ENCODE peak calls at places on chromosomes 4 and X, in nine cellular contexts. Y is dorsolateral prefrontal cortex; Z is astrocyte of the spinal cord; O is NCI-H345; V is H7; D is activated T-helper 1 cell treated with anti-CD3 and anti-CD28 coated beads, Interleukin-12 subunit alpha, Interleukin-12 subunit beta, Interleukin-2, Interleukin-4 antibody, amounts not matched to agents 30 ng/mL and 10 ng/mL and 1 ng/mL, durations not matched to agents 14 hours and 24 hours and 36 hours; G is NCI-H524; L is T1000; W is NCI-H1417. Q is an unnamed sample.

GRCh38 chr4:71189471-71189870 is 149.3 kb upstream of the SLC4A4 start:
- DNase-seq in Y (no peak), G (no peak), V (no peak), D (no peak), O (no peak), W (no peak), L (no peak), Z (peak; percentile 72), Q (peak; percentile 12)

GRCh38 chrX:23317799-23318724 is 16.6 kb upstream of the PTCHD1 start:
- DNase-seq in Z (no peak), O (no peak), G (peak; percentile 31), W (peak; percentile 62), D (peak; percentile 1), Y (no peak), V (peak; percentile 66), L (no peak), Q (peak; percentile 52)

GRCh38 chr4:140834866-140835495 is 78.8 kb upstream of the TBC1D9 start:
- DNase-seq in Z (no peak), G (no peak), V (no peak), L (no peak), O (no peak), W (no peak), D (no peak), Y (no peak), Q (no peak)

GRCh38 chr4:53015681-53016080 is 153.6 kb downstream of the RASL11B start:
- DNase-seq in D (no peak), Z (peak; percentile 77), L (no peak), W (peak; percentile 57), G (peak; percentile 64), V (no peak), O (no peak), Y (no peak), Q (no peak)

GRCh38 chr4:139665690-139666529 is at the start of gene MGST2:
- DNase-seq in D (peak; percentile 22), Y (peak; percentile 43), L (no peak), W (peak; percentile 92), V (peak; percentile 59), G (peak; percentile 52), Z (peak; percentile 63), O (peak; percentile 52), Q (peak; percentile 46)

GRCh38 chr4:137852326-137852725 is 320.0 kb upstream of the PCDH18 start:
- DNase-seq in Z (no peak), O (no peak), G (no peak), V (no peak), W (no peak), D (no peak), Y (no peak), L (no peak), Q (no peak)

GRCh38 chr4:11790230-11790629 is 361.5 kb upstream of the HS3ST1 start:
- DNase-seq in G (no peak), Y (no peak), L (no peak), O (no peak), D (no peak), W (no peak), V (no peak), Z (no peak), Q (no peak)

GRCh38 chr4:114384629-114385028 is 214.0 kb upstream of the UGT8 start:
- DNase-seq in W (peak; percentile 56), Y (no peak), D (no peak), V (no peak), L (no peak), Z (peak; percentile 68), O (peak; percentile 17), G (peak; percentile 4), Q (peak; percentile 8)

GRCh38 chr4:109803924-109804571 is 2.2 kb upstream of the CFI start:
- DNase-seq in L (no peak), W (peak; percentile 82), D (no peak), O (peak; percentile 13), G (peak; percentile 52), Y (no peak), Z (peak; percentile 62), V (peak; percentile 43), Q (peak; percentile 40)

GRCh38 chrX:81168391-81168790 is 33.3 kb downstream of the HMGN5 start:
- DNase-seq in W (no peak), D (no peak), O (no peak), G (no peak), Z (no peak), Y (no peak), L (no peak), V (no peak), Q (no peak)

GRCh38 chr4:168534535-168534934 is 37.7 kb downstream of the PALLD start:
- DNase-seq in V (no peak), W (peak; percentile 6), G (no peak), Z (no peak), O (no peak), L (no peak), D (no peak), Y (no peak), Q (no peak)

GRCh38 chr4:16289872-16290554 is 63.7 kb upstream of the TAPT1 start:
- DNase-seq in Y (no peak), Z (peak; percentile 52), L (peak; percentile 14), W (peak; percentile 64), V (peak; percentile 34), D (no peak), O (peak; percentile 17), G (peak; percentile 55), Q (no peak)

GRCh38 chrX:49198540-49199314 is 1.3 kb downstream of the SYP start:
- DNase-seq in L (no peak), Y (no peak), W (no peak), G (peak; percentile 18), D (no peak), V (no peak), O (no peak), Z (no peak), Q (no peak)

GRCh38 chrX:138858438-138858837 is 146.9 kb upstream of the FGF13 start:
- DNase-seq in V (no peak), Z (peak; percentile 64), G (no peak), O (no peak), D (no peak), Y (no peak), L (no peak), W (no peak), Q (no peak)

GRCh38 chr4:38154681-38155588 is 194.7 kb downstream of the PTTG2 start:
- DNase-seq in V (peak; percentile 60), G (no peak), Y (no peak), L (no peak), O (no peak), W (no peak), D (no peak), Z (no peak), Q (peak; percentile 44)

GRCh38 chr4:142817442-142817841 is 28.7 kb downstream of the INPP4B start:
- DNase-seq in Y (no peak), G (no peak), V (no peak), O (no peak), W (no peak), Z (peak; percentile 92), D (no peak), L (peak; percentile 32), Q (peak; percentile 41)

GRCh38 chrX:136752796-136753195 is 27.9 kb downstream of the ARHGEF6 start:
- DNase-seq in L (no peak), V (no peak), G (no peak), Y (no peak), D (no peak), O (no peak), W (no peak), Z (peak; percentile 20), Q (no peak)

GRCh38 chr4:182916483-182917181 is 554 bp downstream of the DCTD start:
- DNase-seq in W (peak; percentile 91), Z (peak; percentile 67), V (no peak), G (peak; percentile 11), O (peak; percentile 42), L (peak; percentile 7), Y (no peak), D (peak; percentile 12), Q (peak; percentile 32)

GRCh38 chr4:762211-763190 is 56.9 kb downstream of the PCGF3 start:
- DNase-seq in G (no peak), Y (no peak), W (no peak), O (peak; percentile 8), Z (peak; percentile 43), V (peak; percentile 69), L (no peak), D (no peak), Q (no peak)

GRCh38 chr4:179855471-179855870 is 2387.7 kb upstream of the TENM3 start:
- DNase-seq in L (peak; percentile 12), V (no peak), G (no peak), W (no peak), O (no peak), Y (no peak), D (no peak), Z (no peak), Q (no peak)

GRCh38 chrX:9379697-9380551 is 84.9 kb upstream of the TBL1X start:
- DNase-seq in V (no peak), Z (peak; percentile 46), L (no peak), G (no peak), D (no peak), Y (no peak), O (peak; percentile 26), W (peak; percentile 27), Q (peak; percentile 38)

GRCh38 chr4:84874619-84875018 is 91.9 kb downstream of the WDFY3 start:
- DNase-seq in O (no peak), D (no peak), G (no peak), Z (no peak), L (no peak), W (no peak), Y (no peak), V (no peak), Q (no peak)

GRCh38 chr4:78984593-78984992 is 45.4 kb upstream of the PAQR3 start:
- DNase-seq in O (no peak), L (no peak), D (no peak), G (no peak), V (no peak), Z (no peak), W (peak; percentile 56), Y (no peak), Q (no peak)

GRCh38 chrX:39289827-39290226 is 488.6 kb downstream of the MID1IP1 start:
- DNase-seq in L (no peak), Z (no peak), Y (no peak), G (no peak), O (no peak), D (no peak), V (no peak), W (no peak), Q (no peak)

GRCh38 chr4:108130955-108131354 is 37.8 kb downstream of the LEF1 start:
- DNase-seq in O (no peak), Z (no peak), V (no peak), L (no peak), D (no peak), Y (no peak), W (no peak), G (peak; percentile 1), Q (no peak)

GRCh38 chr4:99205104-99205979 is 13.7 kb downstream of the ADH6 start:
- DNase-seq in V (peak; percentile 26), D (no peak), O (peak; percentile 15), Y (no peak), G (peak; percentile 13), L (no peak), W (no peak), Z (peak; percentile 36), Q (no peak)

GRCh38 chrX:45632506-45632905 is 431.8 kb upstream of the DIPK2B start:
- DNase-seq in D (no peak), V (no peak), Z (no peak), W (no peak), G (no peak), L (no peak), Y (no peak), O (no peak), Q (no peak)

GRCh38 chr4:53730431-53730830 is 139.1 kb upstream of the LNX1 start:
- DNase-seq in Z (no peak), L (no peak), Y (no peak), D (no peak), G (no peak), W (no peak), O (no peak), V (no peak), Q (no peak)

GRCh38 chr4:140083320-140083719 is 70.7 kb downstream of the MAML3 start:
- DNase-seq in G (no peak), D (no peak), Y (no peak), V (no peak), L (no peak), W (no peak), Z (no peak), O (no peak), Q (no peak)

GRCh38 chr4:110055014-110055768 is 142.5 kb downstream of the EGF start:
- DNase-seq in W (no peak), V (no peak), D (peak; percentile 54), O (peak; percentile 14), L (no peak), Y (no peak), G (no peak), Z (no peak), Q (no peak)

GRCh38 chr4:108693819-108694218 is 43.4 kb downstream of the OSTC start:
- DNase-seq in Z (no peak), D (no peak), O (no peak), L (no peak), Y (no peak), G (no peak), W (no peak), V (no peak), Q (no peak)